ENCODE peak calls at places on chromosome 1, in four cellular contexts. O is adrenal gland, M is foreskin keratinocyte, U is left ventricle myocardium inferior. P is an unnamed sample.

GRCh38 chr1:116668277-116668676 is 744 bp upstream of the IGSF3 start:
- DNase-seq in O (no peak), M (no peak), U (no peak), P (no peak)

GRCh38 chr1:1004780-1005697 is 5.1 kb upstream of the HES4 start:
- DNase-seq in O (peak; percentile 52), M (no peak), U (no peak), P (peak; percentile 74)

GRCh38 chr1:197200468-197200899 is 54.0 kb upstream of the ASPM start:
- DNase-seq in O (peak; percentile 40), M (peak; percentile 17), U (no peak), P (peak; percentile 23)

GRCh38 chr1:82321794-82322193 is 521.1 kb downstream of the ADGRL2 start:
- DNase-seq in O (no peak), M (peak; percentile 82), U (no peak), P (no peak)

GRCh38 chr1:14190508-14190907 is 408.0 kb upstream of the KAZN start:
- DNase-seq in O (no peak), M (peak; percentile 90), U (no peak), P (peak; percentile 82)

GRCh38 chr1:46062651-46063319 is 69.6 kb downstream of the PIK3R3 start:
- DNase-seq in O (no peak), M (no peak), U (no peak), P (peak; percentile 14)

GRCh38 chr1:55064861-55065263 is 25.5 kb downstream of the PCSK9 start:
- DNase-seq in O (no peak), M (no peak), U (peak; percentile 71), P (no peak)

GRCh38 chr1:23798662-23799142 is 1.9 kb downstream of the GALE start:
- DNase-seq in O (peak; percentile 42), M (no peak), U (no peak), P (no peak)

GRCh38 chr1:159854101-159854692 is 8.3 kb downstream of the VSIG8 start:
- DNase-seq in O (peak; percentile 81), M (no peak), U (peak; percentile 86), P (peak; percentile 90)

GRCh38 chr1:222140206-222140605 is 398.3 kb upstream of the DUSP10 start:
- DNase-seq in O (no peak), M (no peak), U (no peak), P (no peak)

GRCh38 chr1:110916669-110917306 is 43.8 kb downstream of the CD53 start:
- DNase-seq in O (no peak), M (peak; percentile 20), U (no peak), P (peak; percentile 13)

GRCh38 chr1:51044199-51044598 is 57.8 kb upstream of the C1orf185 start:
- DNase-seq in O (no peak), M (no peak), U (no peak), P (no peak)

GRCh38 chr1:26500488-26501175 is 28.4 kb downstream of the HMGN2 start:
- DNase-seq in O (peak; percentile 88), M (peak; percentile 71), U (peak; percentile 92), P (peak; percentile 93)

GRCh38 chr1:221667504-221667903 is 74.4 kb downstream of the DUSP10 start:
- DNase-seq in O (no peak), M (peak; percentile 67), U (no peak), P (peak; percentile 45)

GRCh38 chr1:231731262-231731661 is 104.7 kb downstream of the DISC1 start:
- DNase-seq in O (no peak), M (no peak), U (no peak), P (no peak)

GRCh38 chr1:219659682-219660081 is 46.8 kb upstream of the ZC3H11B start:
- DNase-seq in O (no peak), M (no peak), U (no peak), P (no peak)

GRCh38 chr1:218209351-218209861 is 75.7 kb upstream of the RRP15 start:
- DNase-seq in O (no peak), M (peak; percentile 64), U (no peak), P (no peak)

GRCh38 chr1:63112155-63112914 is 210.0 kb upstream of the FOXD3 start:
- DNase-seq in O (no peak), M (peak; percentile 27), U (no peak), P (no peak)

GRCh38 chr1:191151321-191151807 is 673.7 kb upstream of the BRINP3 start:
- DNase-seq in O (no peak), M (no peak), U (peak; percentile 9), P (no peak)

GRCh38 chr1:14923400-14924011 is 230.0 kb upstream of the TMEM51 start:
- DNase-seq in O (no peak), M (no peak), U (no peak), P (no peak)

GRCh38 chr1:192809286-192810252 is 730 bp downstream of the RGS2 start:
- DNase-seq in O (peak; percentile 44), M (no peak), U (peak; percentile 25), P (peak; percentile 55)

GRCh38 chr1:174080819-174081218 is 58.7 kb upstream of the RC3H1 start:
- DNase-seq in O (no peak), M (no peak), U (no peak), P (no peak)

GRCh38 chr1:207750901-207751300 is 953 bp upstream of the CD46 start:
- DNase-seq in O (no peak), M (no peak), U (no peak), P (no peak)

GRCh38 chr1:208189183-208189582 is 55.0 kb downstream of the PLXNA2 start:
- DNase-seq in O (no peak), M (no peak), U (no peak), P (no peak)

GRCh38 chr1:183472488-183473285 is at the start of gene SMG7:
- DNase-seq in O (peak; percentile 46), M (peak; percentile 12), U (peak; percentile 44), P (peak; percentile 69)

GRCh38 chr1:115069626-115070308 is 19.5 kb downstream of the TSPAN2 start:
- DNase-seq in O (no peak), M (peak; percentile 58), U (no peak), P (peak; percentile 43)

GRCh38 chr1:9767964-9768668 is 55.6 kb downstream of the CLSTN1 start:
- DNase-seq in O (no peak), M (no peak), U (no peak), P (no peak)

GRCh38 chr1:20589331-20590312 is 725 bp downstream of the CDA start:
- DNase-seq in O (peak; percentile 60), M (no peak), U (peak; percentile 62), P (peak; percentile 58)

GRCh38 chr1:20588634-20589225 is at the start of gene CDA:
- DNase-seq in O (no peak), M (no peak), U (peak; percentile 25), P (peak; percentile 58)

GRCh38 chr1:20586939-20587638 is 1.8 kb upstream of the CDA start:
- DNase-seq in O (no peak), M (no peak), U (no peak), P (no peak)

GRCh38 chr1:20587639-20588017 is 1.3 kb upstream of the CDA start:
- DNase-seq in O (no peak), M (no peak), U (no peak), P (no peak)

DNA sequence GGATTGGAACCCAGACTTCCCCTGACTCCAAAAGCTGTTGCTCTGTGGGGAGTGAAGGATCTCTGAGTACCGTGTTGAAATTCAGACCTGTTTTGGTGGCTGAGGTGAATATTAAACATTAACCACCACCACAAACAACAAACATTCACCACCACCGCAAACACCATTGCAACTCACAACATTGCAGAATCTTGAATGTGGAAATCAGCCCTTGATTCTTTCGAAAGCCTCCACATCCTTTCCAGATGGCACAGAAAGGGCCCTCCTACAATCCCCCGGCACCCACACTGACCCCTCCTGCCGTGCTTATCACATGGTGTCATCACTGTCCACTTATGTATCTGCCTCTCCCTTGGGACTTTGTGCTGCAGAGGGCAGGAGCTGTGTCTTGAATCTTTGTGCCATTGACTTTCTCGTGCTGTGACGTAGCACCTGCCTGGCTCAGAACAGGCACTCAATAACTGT is 1.4 kb downstream of the CDA start:
- DNase-seq in O (peak; percentile 27), M (no peak), U (no peak), P (peak; percentile 31)
- H3K27ac ChIP-seq in O (no peak overlapping the region), M (peak overlapping the region; percentile 59), U (peak overlapping the region; percentile 79), P (no peak overlapping the region)

GRCh38 chr1:27887215-27888035 is 15.1 kb downstream of the THEMIS2 start:
- DNase-seq in O (no peak), M (no peak), U (no peak), P (no peak)
- H3K27ac ChIP-seq in O (no peak overlapping the region), M (no peak overlapping the region), U (peak overlapping the region; percentile 33), P (no peak overlapping the region)

DNA sequence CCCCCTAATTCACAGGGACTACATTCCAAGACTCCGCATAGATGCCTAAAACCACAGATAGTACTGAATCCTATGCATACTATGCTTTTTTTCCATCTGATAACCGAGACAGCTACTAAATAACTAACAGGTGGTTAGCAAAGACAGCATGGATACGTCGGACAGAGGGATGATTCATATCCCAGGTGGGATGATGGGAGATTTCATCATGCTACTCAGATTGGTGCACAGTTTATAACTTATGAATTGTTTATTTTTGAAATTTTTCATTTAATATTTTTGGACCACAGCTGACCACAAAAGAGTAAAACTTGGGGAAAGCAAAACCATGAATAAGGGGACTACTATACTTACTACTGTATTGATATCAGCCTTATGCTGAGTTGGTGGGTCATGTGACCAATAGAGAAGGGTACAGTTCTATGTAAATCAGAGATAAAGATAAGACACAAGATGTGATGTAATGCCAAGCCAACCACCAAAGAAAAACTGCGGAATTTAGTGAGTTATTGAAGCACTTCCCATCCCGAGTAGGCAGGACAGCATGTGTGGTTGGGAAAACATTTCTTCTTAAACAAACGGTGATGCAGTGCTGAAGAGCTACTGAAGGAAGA is 248.1 kb upstream of the C1orf105 start:
- DNase-seq in O (no peak), M (no peak), U (no peak), P (no peak)
- H3K27ac ChIP-seq in O (no peak overlapping the region), M (no peak overlapping the region), U (no peak overlapping the region), P (no peak overlapping the region)

GRCh38 chr1:56821462-56821797 is 2.2 kb upstream of the FYB2 start:
- DNase-seq in O (no peak), M (no peak), U (no peak), P (peak; percentile 73)

GRCh38 chr1:56816909-56817308 is 2.3 kb downstream of the FYB2 start:
- DNase-seq in O (no peak), M (no peak), U (no peak), P (peak; percentile 37)

GRCh38 chr1:56817716-56818463 is 1.3 kb downstream of the FYB2 start:
- DNase-seq in O (no peak), M (no peak), U (no peak), P (no peak)

GRCh38 chr1:56820755-56821461 is 1.7 kb upstream of the FYB2 start:
- DNase-seq in O (peak; percentile 75), M (no peak), U (peak; percentile 74), P (peak; percentile 92)

GRCh38 chr1:56819393-56819899 is at the start of gene FYB2:
- DNase-seq in O (no peak), M (no peak), U (peak; percentile 22), P (peak; percentile 46)
- H3K27ac ChIP-seq in O (no peak within 1 kb of the TSS), M (no peak within 1 kb of the TSS), U (peak within 1 kb of the TSS; percentile 92), P (peak within 1 kb of the TSS; percentile 86)

P was measured in hepatocyte.